ENCODE peak calls at places on chromosome 7, in four cellular contexts. One of them, this sample, is unnamed.
A peak's percentile ranks its signal among the peaks of the same experiment; 100 is the strongest.

GRCh38 chr7:150450491-150450992 is at the start of gene GIMAP8:
- DNase-seq in AG04450: no peak
- DNase-seq in heart right ventricle: peak; percentile 80
- DNase-seq in IMR-90: no peak
- DNase-seq in this sample: peak; percentile 77

GRCh38 chr7:96238976-96239766 is 82.7 kb downstream of the SLC25A13 start:
- DNase-seq in heart right ventricle: no peak
- DNase-seq in IMR-90: peak; percentile 27
- DNase-seq in AG04450: no peak
- DNase-seq in this sample: no peak

GRCh38 chr7:17951745-17952254 is 11.5 kb upstream of the SNX13 start:
- DNase-seq in AG04450: no peak
- DNase-seq in heart right ventricle: no peak
- DNase-seq in IMR-90: no peak
- DNase-seq in this sample: no peak

GRCh38 chr7:158782638-158783490 is 46.4 kb downstream of the ESYT2 start:
- DNase-seq in IMR-90: peak; percentile 12
- DNase-seq in AG04450: no peak
- DNase-seq in heart right ventricle: peak; percentile 55
- DNase-seq in this sample: no peak

GRCh38 chr7:32511791-32512190 is 16.5 kb downstream of the AVL9 start:
- DNase-seq in IMR-90: peak; percentile 4
- DNase-seq in AG04450: no peak
- DNase-seq in heart right ventricle: no peak
- DNase-seq in this sample: no peak

GRCh38 chr7:108002726-108003590 is at the start of gene LAMB1:
- DNase-seq in IMR-90: peak; percentile 65
- DNase-seq in heart right ventricle: peak; percentile 78
- DNase-seq in AG04450: no peak
- DNase-seq in this sample: no peak

GRCh38 chr7:23337374-23337773 is 38.2 kb downstream of the MALSU1 start:
- DNase-seq in AG04450: no peak
- DNase-seq in IMR-90: no peak
- DNase-seq in heart right ventricle: no peak
- DNase-seq in this sample: no peak

GRCh38 chr7:114415054-114415997 is 711 bp downstream of the FOXP2 start:
- DNase-seq in IMR-90: no peak
- DNase-seq in heart right ventricle: no peak
- DNase-seq in AG04450: no peak
- DNase-seq in this sample: no peak

GRCh38 chr7:138527746-138528223 is 67.7 kb downstream of the TRIM24 start:
- DNase-seq in heart right ventricle: no peak
- DNase-seq in AG04450: no peak
- DNase-seq in IMR-90: no peak
- DNase-seq in this sample: no peak

GRCh38 chr7:34311591-34311990 is 346.4 kb upstream of the NPSR1 start:
- DNase-seq in IMR-90: no peak
- DNase-seq in AG04450: no peak
- DNase-seq in heart right ventricle: no peak
- DNase-seq in this sample: no peak

GRCh38 chr7:47381132-47381495 is 200.8 kb downstream of the TNS3 start:
- DNase-seq in AG04450: no peak
- DNase-seq in heart right ventricle: no peak
- DNase-seq in IMR-90: no peak
- DNase-seq in this sample: no peak

GRCh38 chr7:47378728-47379395 is 203.0 kb downstream of the TNS3 start:
- DNase-seq in IMR-90: no peak
- DNase-seq in heart right ventricle: no peak
- DNase-seq in AG04450: no peak
- DNase-seq in this sample: no peak

GRCh38 chr7:47379629-47380324 is 202.1 kb downstream of the TNS3 start:
- DNase-seq in heart right ventricle: peak; percentile 85
- DNase-seq in AG04450: peak; percentile 36
- DNase-seq in IMR-90: peak; percentile 75
- DNase-seq in this sample: no peak

GRCh38 chr7:47382200-47382599 is 199.7 kb downstream of the TNS3 start:
- DNase-seq in heart right ventricle: no peak
- DNase-seq in AG04450: no peak
- DNase-seq in IMR-90: no peak
- DNase-seq in this sample: no peak

DNA sequence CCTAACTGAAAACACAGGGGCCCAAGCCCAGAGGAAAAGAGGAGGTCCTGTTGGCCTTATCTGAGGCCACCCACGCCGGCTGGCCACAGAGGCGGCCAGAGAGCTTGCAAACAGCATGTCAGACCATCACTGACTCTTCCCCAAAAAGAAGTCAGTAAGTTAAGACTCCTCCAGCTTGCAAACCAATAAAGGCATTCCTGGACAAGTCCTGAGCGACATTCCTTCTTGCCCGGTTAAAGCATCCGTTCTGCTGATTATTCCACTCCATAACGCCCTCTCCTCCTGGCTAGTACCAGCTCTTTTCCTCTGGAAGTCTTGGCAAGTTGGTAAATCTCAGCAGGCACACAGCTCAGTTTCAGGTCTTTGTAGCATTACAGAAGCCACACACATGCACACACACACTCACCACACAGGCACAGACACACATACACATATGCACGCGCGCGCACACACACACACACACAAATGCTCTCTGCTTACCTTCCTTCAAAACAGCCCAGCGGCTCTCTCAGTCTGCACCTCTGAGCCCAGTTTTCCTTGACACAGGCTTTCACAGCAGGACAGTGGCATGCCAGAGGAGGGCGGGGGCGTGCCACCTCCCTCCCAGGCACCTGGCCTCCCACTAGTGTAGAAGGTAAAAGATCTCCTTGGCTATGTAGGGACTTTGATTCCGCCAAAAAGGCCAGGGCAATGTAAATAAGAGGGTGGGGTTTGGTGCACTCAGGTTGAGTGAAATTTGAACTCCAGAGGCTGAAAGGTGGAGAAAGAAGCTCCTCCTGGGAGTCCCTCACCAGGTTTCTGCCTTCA is 201.4 kb downstream of the TNS3 start:
- DNase-seq in IMR-90: peak; percentile 73
- DNase-seq in heart right ventricle: no peak
- DNase-seq in AG04450: peak; percentile 27
- DNase-seq in this sample: no peak
- H3K4me3 ChIP-seq in IMR-90: no peak overlapping the region
- H3K4me3 ChIP-seq in heart right ventricle: peak overlapping the region; percentile 24
- H3K4me3 ChIP-seq in AG04450: no peak overlapping the region
- H3K4me3 ChIP-seq in this sample: no peak overlapping the region

GRCh38 chr7:24504040-24504439 is 69.2 kb upstream of the PALS2 start:
- DNase-seq in heart right ventricle: no peak
- DNase-seq in AG04450: no peak
- DNase-seq in IMR-90: no peak
- DNase-seq in this sample: no peak
- H3K4me3 ChIP-seq in heart right ventricle: no peak overlapping the region
- H3K4me3 ChIP-seq in AG04450: no peak overlapping the region
- H3K4me3 ChIP-seq in IMR-90: no peak overlapping the region
- H3K4me3 ChIP-seq in this sample: no peak overlapping the region

GRCh38 chr7:87627634-87627994 is 584 bp upstream of the RUNDC3B start:
- DNase-seq in heart right ventricle: peak; percentile 16
- DNase-seq in AG04450: no peak
- DNase-seq in IMR-90: no peak
- DNase-seq in this sample: no peak
- H3K4me3 ChIP-seq in heart right ventricle: peak overlapping the region; percentile 69
- H3K4me3 ChIP-seq in AG04450: peak overlapping the region; percentile 65
- H3K4me3 ChIP-seq in IMR-90: peak overlapping the region; percentile 59
- H3K4me3 ChIP-seq in this sample: peak overlapping the region; percentile 74

DNA sequence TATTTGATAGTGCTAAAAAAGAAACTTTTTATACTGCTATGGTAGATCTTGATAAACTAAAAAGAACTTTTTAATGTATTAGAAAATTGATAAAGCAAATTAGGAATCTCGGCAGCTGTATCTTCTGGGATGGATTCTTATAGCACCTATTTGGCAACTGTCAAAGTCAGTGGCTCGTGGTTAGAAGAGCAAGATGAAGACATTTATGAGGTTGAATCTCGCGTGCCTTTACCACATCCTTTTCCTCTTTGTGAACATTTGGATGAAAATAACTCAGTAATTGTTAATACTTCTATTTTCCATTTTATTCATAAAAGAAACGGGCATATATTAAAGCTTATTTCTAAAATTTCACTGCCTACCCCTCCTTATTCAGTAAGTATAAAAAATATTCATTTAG is 76.2 kb downstream of the CYP51A1 start:
- DNase-seq in AG04450: no peak
- DNase-seq in IMR-90: no peak
- DNase-seq in heart right ventricle: no peak
- DNase-seq in this sample: no peak
- H3K4me3 ChIP-seq in AG04450: no peak overlapping the region
- H3K4me3 ChIP-seq in IMR-90: no peak overlapping the region
- H3K4me3 ChIP-seq in heart right ventricle: peak overlapping the region; percentile 19
- H3K4me3 ChIP-seq in this sample: no peak overlapping the region

This sample was measured in CD8-positive, alpha-beta memory T cell.